ENCODE peak calls at places on chromosomes 7 and 10, in seven cellular contexts. F, Z, M, K, W, G and O are unnamed samples.

GRCh38 chr7:100127866-100128601 is 1.3 kb downstream of the MBLAC1 start:
- DNase-seq in F (no peak), Z (no peak), M (peak), K (peak), W (peak), G (no peak), O (no peak)

GRCh38 chr7:34133983-34134782 is 228.8 kb downstream of the BMPER start:
- DNase-seq in F (peak), Z (peak), M (peak), K (peak), W (peak), G (peak), O (peak)

GRCh38 chr7:110418651-110419270 is 672.2 kb upstream of the LRRN3 start:
- DNase-seq in F (no peak), Z (no peak), M (peak), K (no peak), W (no peak), G (no peak), O (no peak)

GRCh38 chr7:96088579-96088978 is 233.3 kb downstream of the SLC25A13 start:
- DNase-seq in F (peak), Z (no peak), M (no peak), K (no peak), W (no peak), G (no peak), O (no peak)

GRCh38 chr10:58511765-58512469 is 755 bp upstream of the BICC1 start:
- DNase-seq in F (peak), Z (no peak), M (peak), K (no peak), W (peak), G (no peak), O (peak)

GRCh38 chr7:24821045-24821853 is 64.0 kb upstream of the GSDME start:
- DNase-seq in F (peak), Z (no peak), M (peak), K (peak), W (no peak), G (peak), O (no peak)

GRCh38 chr10:63977329-63977923 is 456.2 kb downstream of the REEP3 start:
- DNase-seq in F (peak), Z (peak), M (peak), K (peak), W (peak), G (peak), O (peak)

GRCh38 chr10:115948415-115948814 is 324.6 kb downstream of the GFRA1 start:
- DNase-seq in F (peak), Z (no peak), M (peak), K (peak), W (no peak), G (no peak), O (no peak)

GRCh38 chr7:133434246-133434865 is 181.5 kb downstream of the EXOC4 start:
- DNase-seq in F (peak), Z (no peak), M (peak), K (peak), W (no peak), G (no peak), O (no peak)

GRCh38 chr7:23462846-23463245 is 7.4 kb downstream of the IGF2BP3 start:
- DNase-seq in F (peak), Z (no peak), M (no peak), K (peak), W (no peak), G (no peak), O (peak)

GRCh38 chr10:24299587-24300258 is 90.8 kb downstream of the KIAA1217 start:
- DNase-seq in F (peak), Z (no peak), M (no peak), K (peak), W (no peak), G (peak), O (no peak)
- H2BK5ac ChIP-seq in F (no peak), Z (no peak), M (no peak), K (no peak), W (no peak), G (no peak), O (no peak)

DNA sequence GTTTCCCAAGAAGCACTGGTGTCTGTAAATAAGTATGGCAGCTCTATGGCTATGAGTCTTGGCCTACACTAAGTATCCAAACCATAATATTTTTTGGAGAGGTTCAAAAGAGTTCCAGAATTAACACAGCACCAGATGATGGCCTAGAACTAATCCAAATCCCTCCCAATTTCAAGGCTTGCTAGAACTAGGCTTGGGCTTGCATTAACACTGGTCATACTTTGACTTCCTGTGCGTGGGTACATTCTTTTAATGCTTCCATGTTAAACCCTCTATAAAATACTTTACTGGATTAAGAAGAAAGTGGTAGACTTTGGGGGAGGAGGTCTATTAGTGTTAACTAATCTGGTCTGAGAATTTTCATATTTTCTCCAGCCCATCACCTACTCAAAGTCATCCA is 3.1 kb downstream of the AASS start:
- DNase-seq in F (no peak), Z (no peak), M (no peak), K (no peak), W (no peak), G (no peak), O (no peak)
- H2BK5ac ChIP-seq in F (no peak), Z (no peak), M (no peak), K (no peak), W (no peak), G (no peak), O (no peak)

GRCh38 chr10:15744217-15744865 is 24.6 kb upstream of the ITGA8 start:
- DNase-seq in F (peak), Z (peak), M (peak), K (peak), W (peak), G (peak), O (peak)

GRCh38 chr10:15740261-15740660 is 20.5 kb upstream of the ITGA8 start:
- DNase-seq in F (no peak), Z (no peak), M (no peak), K (no peak), W (no peak), G (no peak), O (no peak)

GRCh38 chr10:15742831-15743230 is 23.1 kb upstream of the ITGA8 start:
- DNase-seq in F (no peak), Z (no peak), M (no peak), K (no peak), W (no peak), G (no peak), O (no peak)

GRCh38 chr10:15743443-15743842 is 23.7 kb upstream of the ITGA8 start:
- DNase-seq in F (no peak), Z (no peak), M (no peak), K (no peak), W (no peak), G (no peak), O (no peak)

GRCh38 chr10:15742102-15742501 is 22.4 kb upstream of the ITGA8 start:
- DNase-seq in F (no peak), Z (no peak), M (no peak), K (no peak), W (no peak), G (no peak), O (no peak)
- H2BK5ac ChIP-seq in F (no peak), Z (no peak), M (no peak), K (no peak), W (no peak), G (no peak), O (no peak)

GRCh38 chr10:16602104-16602735 is 80.5 kb upstream of the C1QL3 start:
- DNase-seq in F (no peak), Z (no peak), M (no peak), K (peak), W (no peak), G (no peak), O (no peak)

GRCh38 chr10:16594106-16594505 is 72.4 kb upstream of the C1QL3 start:
- DNase-seq in F (no peak), Z (no peak), M (no peak), K (no peak), W (no peak), G (no peak), O (no peak)

GRCh38 chr10:16597656-16598055 is 76.0 kb upstream of the C1QL3 start:
- DNase-seq in F (peak), Z (no peak), M (no peak), K (peak), W (no peak), G (no peak), O (no peak)

GRCh38 chr10:16599662-16600061 is 78.0 kb upstream of the C1QL3 start:
- DNase-seq in F (no peak), Z (no peak), M (no peak), K (no peak), W (no peak), G (no peak), O (no peak)
- H2BK5ac ChIP-seq in F (no peak), Z (no peak), M (no peak), K (no peak), W (no peak), G (no peak), O (no peak)

GRCh38 chr7:141597966-141598365 is 46.8 kb downstream of the AGK start:
- DNase-seq in F (no peak), Z (no peak), M (no peak), K (no peak), W (no peak), G (no peak), O (no peak)

GRCh38 chr7:141600139-141600538 is 48.9 kb downstream of the AGK start:
- DNase-seq in F (no peak), Z (no peak), M (no peak), K (no peak), W (no peak), G (no peak), O (no peak)

GRCh38 chr7:141598408-141598807 is 47.2 kb downstream of the AGK start:
- DNase-seq in F (no peak), Z (no peak), M (no peak), K (no peak), W (no peak), G (no peak), O (no peak)

DNA sequence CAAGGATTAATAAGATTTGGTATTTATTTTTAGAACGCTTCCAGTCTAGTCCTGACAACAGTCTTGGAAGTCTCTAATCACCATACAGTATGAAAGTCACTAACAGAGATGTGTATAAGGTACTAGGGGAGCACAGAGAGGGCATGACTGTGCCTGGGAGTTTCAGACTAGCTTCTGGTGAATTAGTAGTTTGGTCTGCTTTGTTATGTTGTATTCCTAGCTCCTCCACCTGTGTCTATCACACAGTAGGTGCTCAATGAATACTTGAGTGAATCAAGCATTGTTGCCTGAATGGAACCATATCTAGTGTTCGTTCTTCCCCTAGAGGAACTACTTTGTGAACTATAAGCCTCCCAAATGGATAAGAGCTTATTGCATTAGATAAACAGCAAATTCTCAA is 49.4 kb downstream of the AGK start:
- DNase-seq in F (no peak), Z (no peak), M (no peak), K (no peak), W (no peak), G (no peak), O (no peak)
- H2BK5ac ChIP-seq in F (no peak), Z (no peak), M (no peak), K (no peak), W (no peak), G (no peak), O (no peak)

DNA sequence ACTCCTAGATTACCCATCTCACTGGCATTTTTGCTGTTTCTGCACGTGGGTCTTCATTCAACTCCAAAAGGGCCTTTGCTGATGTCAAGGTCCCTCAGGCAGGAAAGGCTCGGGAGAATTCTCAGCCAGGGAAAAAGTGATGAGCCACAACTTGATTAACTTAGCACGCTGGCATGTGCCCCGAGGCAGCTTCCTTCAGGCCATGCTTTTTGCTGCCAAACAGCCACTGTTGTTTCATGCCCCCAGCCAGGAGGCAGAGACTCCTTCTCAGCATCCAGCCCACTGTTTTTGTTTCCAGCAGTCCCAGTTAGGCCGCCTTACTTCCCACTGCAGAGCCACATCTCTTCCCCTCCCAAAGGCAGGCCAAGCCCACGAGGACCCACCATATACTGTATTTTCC is 266.5 kb upstream of the YAE1 start:
- DNase-seq in F (no peak), Z (no peak), M (peak), K (no peak), W (no peak), G (peak), O (no peak)
- H2BK5ac ChIP-seq in F (no peak), Z (no peak), M (no peak), K (no peak), W (no peak), G (no peak), O (no peak)

GRCh38 chr10:46538723-46539426 is 17.6 kb downstream of the GPRIN2 start:
- DNase-seq in F (peak), Z (no peak), M (no peak), K (no peak), W (no peak), G (no peak), O (no peak)

GRCh38 chr10:46539596-46540411 is 16.7 kb downstream of the GPRIN2 start:
- DNase-seq in F (peak), Z (no peak), M (no peak), K (peak), W (no peak), G (peak), O (no peak)

GRCh38 chr10:46541735-46542566 is 14.5 kb downstream of the GPRIN2 start:
- DNase-seq in F (no peak), Z (no peak), M (no peak), K (no peak), W (no peak), G (no peak), O (no peak)

GRCh38 chr10:46541017-46541661 is 15.3 kb downstream of the GPRIN2 start:
- DNase-seq in F (no peak), Z (peak), M (peak), K (peak), W (peak), G (no peak), O (no peak)

GRCh38 chr10:46540412-46541016 is 15.9 kb downstream of the GPRIN2 start:
- DNase-seq in F (no peak), Z (no peak), M (no peak), K (no peak), W (no peak), G (no peak), O (no peak)
- H2BK5ac ChIP-seq in F (peak), Z (peak), M (peak), K (peak), W (no peak), G (no peak), O (peak)

GRCh38 chr7:42639930-42640329 is 271.9 kb downstream of the C7orf25 start:
- DNase-seq in F (no peak), Z (no peak), M (no peak), K (no peak), W (no peak), G (no peak), O (no peak)

GRCh38 chr7:42645906-42646305 is 266.0 kb downstream of the C7orf25 start:
- DNase-seq in F (no peak), Z (no peak), M (no peak), K (peak), W (no peak), G (no peak), O (no peak)

GRCh38 chr7:42642699-42643098 is 269.2 kb downstream of the C7orf25 start:
- DNase-seq in F (no peak), Z (no peak), M (no peak), K (no peak), W (no peak), G (no peak), O (no peak)
- H2BK5ac ChIP-seq in F (no peak), Z (no peak), M (no peak), K (no peak), W (no peak), G (no peak), O (no peak)